ENCODE peak calls at places on chromosomes 2 and 18, in nine cellular contexts. Y is bronchial epithelial cell, L is GM23248, J is sigmoid colon, D is lower lobe of right lung, F is H7, A is small intestine, N is colonic mucosa, V is kidney epithelial cell. C is an unnamed sample. For H3K27me3, the result is how much of the 10 kb centered on the place peaks cover.

GRCh38 chr2:239246723-239247122 is 154.1 kb downstream of the HDAC4 start:
- DNase-seq in Y (peak), V (peak), F (no peak), J (peak), L (no peak), D (no peak), N (peak), A (peak), C (no peak)

GRCh38 chr2:167144179-167144898 is 256.1 kb downstream of the XIRP2 start:
- DNase-seq in F (no peak), D (no peak), V (no peak), L (peak), A (no peak), N (no peak), J (no peak), Y (peak), C (no peak)

GRCh38 chr2:217992061-217992460 is 10.7 kb downstream of the TNS1 start:
- DNase-seq in F (no peak), D (no peak), V (no peak), Y (no peak), J (no peak), N (no peak), L (no peak), A (no peak), C (peak)

GRCh38 chr2:26298638-26299393 is 47.1 kb upstream of the SELENOI start:
- DNase-seq in Y (peak), J (peak), V (no peak), N (peak), A (peak), L (peak), D (peak), F (peak), C (peak)

GRCh38 chr2:11477994-11478393 is 12.0 kb upstream of the E2F6 start:
- DNase-seq in J (peak), Y (peak), N (peak), D (peak), F (peak), L (peak), V (peak), A (peak), C (peak)

GRCh38 chr2:7052404-7052803 is 135.2 kb downstream of the RNF144A start:
- DNase-seq in J (no peak), Y (no peak), N (no peak), A (no peak), F (no peak), V (no peak), L (no peak), D (no peak), C (no peak)

GRCh38 chr18:48942554-48943261 is 8.1 kb downstream of the SMAD7 start:
- DNase-seq in Y (peak), L (peak), D (no peak), F (peak), N (no peak), A (peak), V (peak), J (no peak), C (no peak)

GRCh38 chr18:49459404-49460171 is 857 bp downstream of the DYM start:
- DNase-seq in A (peak), D (no peak), J (no peak), Y (peak), N (no peak), L (peak), V (no peak), F (peak), C (peak)

GRCh38 chr2:97716695-97717617 is 3.6 kb downstream of the ZAP70 start:
- DNase-seq in F (peak), D (no peak), J (peak), L (no peak), N (no peak), Y (no peak), A (no peak), V (no peak), C (peak)

GRCh38 chr2:94873362-94874276 is 2.4 kb downstream of the TEKT4 start:
- DNase-seq in A (no peak), D (peak), Y (no peak), L (no peak), F (no peak), J (no peak), V (no peak), N (no peak), C (peak)

GRCh38 chr2:202721621-202722020 is 86.9 kb downstream of the FAM117B start:
- DNase-seq in L (peak), D (no peak), V (peak), J (no peak), F (no peak), N (no peak), Y (peak), A (no peak), C (no peak)

GRCh38 chr2:30113617-30114293 is 33.1 kb upstream of the YPEL5 start:
- DNase-seq in J (no peak), D (no peak), L (peak), N (no peak), F (no peak), V (peak), Y (peak), A (peak), C (no peak)

GRCh38 chr2:143176606-143177005 is 47.4 kb downstream of the ARHGAP15 start:
- DNase-seq in F (no peak), J (no peak), Y (no peak), L (no peak), A (peak), N (no peak), V (no peak), D (no peak), C (no peak)

GRCh38 chr2:99079226-99079625 is 62.3 kb upstream of the C2orf15 start:
- DNase-seq in A (no peak), F (no peak), D (no peak), V (no peak), N (no peak), J (no peak), Y (peak), L (no peak), C (no peak)

GRCh38 chr2:177842243-177842642 is 230.3 kb downstream of the PDE11A start:
- DNase-seq in D (no peak), V (no peak), F (no peak), Y (no peak), L (no peak), J (no peak), A (peak), N (peak), C (no peak)

GRCh38 chr2:26840937-26841610 is 6.9 kb upstream of the DPYSL5 start:
- DNase-seq in Y (peak), A (no peak), J (no peak), V (no peak), F (no peak), L (no peak), D (no peak), N (no peak), C (no peak)

GRCh38 chr2:200247494-200247893 is 59.0 kb upstream of the SPATS2L start:
- DNase-seq in Y (no peak), V (no peak), L (peak), D (no peak), A (no peak), N (no peak), F (no peak), J (no peak), C (no peak)

GRCh38 chr2:108297436-108298141 is 8.9 kb downstream of the SULT1C2 start:
- DNase-seq in L (peak), N (no peak), D (no peak), J (no peak), F (no peak), Y (peak), V (peak), A (no peak), C (no peak)

GRCh38 chr2:172833898-172834297 is 98.3 kb downstream of the RAPGEF4 start:
- DNase-seq in N (no peak), Y (no peak), F (no peak), A (no peak), L (no peak), D (no peak), V (no peak), J (no peak), C (no peak)

GRCh38 chr2:77521931-77522470 is at the start of gene LRRTM4:
- DNase-seq in F (no peak), L (no peak), J (no peak), N (no peak), V (no peak), D (no peak), A (no peak), Y (no peak), C (no peak)

GRCh38 chr2:130744287-130745117 is 10.8 kb upstream of the AMER3 start:
- DNase-seq in N (peak), V (no peak), D (no peak), J (no peak), Y (no peak), F (peak), L (no peak), A (peak), C (no peak)

GRCh38 chr2:38076710-38077430 is 919 bp upstream of the CYP1B1 start:
- DNase-seq in V (no peak), D (peak), L (peak), J (peak), N (peak), F (peak), Y (peak), A (peak), C (peak)

GRCh38 chr2:172806426-172807008 is 70.9 kb downstream of the RAPGEF4 start:
- DNase-seq in V (no peak), A (peak), L (peak), J (no peak), N (no peak), F (peak), Y (peak), D (no peak), C (no peak)

GRCh38 chr2:188787002-188787660 is 187.0 kb upstream of the COL3A1 start:
- DNase-seq in L (peak), F (no peak), A (no peak), D (no peak), V (no peak), J (no peak), Y (peak), N (no peak), C (no peak)

GRCh38 chr18:47261902-47262301 is 10.4 kb upstream of the SKOR2 start:
- DNase-seq in V (no peak), A (no peak), F (peak), Y (no peak), N (no peak), J (no peak), L (no peak), D (no peak), C (no peak)

GRCh38 chr2:96251721-96252292 is 14.0 kb downstream of the TMEM127 start:
- DNase-seq in N (no peak), F (peak), D (no peak), A (no peak), L (peak), V (peak), Y (no peak), J (peak), C (peak)

GRCh38 chr2:17648571-17648970 is 105.0 kb downstream of the SMC6 start:
- DNase-seq in D (no peak), N (peak), J (no peak), A (no peak), Y (no peak), L (no peak), V (no peak), F (no peak), C (no peak)

GRCh38 chr2:203535078-203535783 is at the start of gene RAPH1:
- DNase-seq in J (peak), Y (peak), F (peak), D (peak), V (peak), N (peak), L (peak), A (peak), C (peak)

GRCh38 chr2:74414475-74414874 is 6.9 kb downstream of the C2orf81 start:
- DNase-seq in N (no peak), D (no peak), Y (no peak), L (no peak), F (no peak), J (no peak), A (no peak), V (no peak), C (no peak)

GRCh38 chr18:13520306-13520705 is 206.1 kb downstream of the FAM210A start:
- DNase-seq in N (no peak), J (peak), D (no peak), F (no peak), Y (no peak), V (no peak), A (no peak), L (no peak), C (peak)

GRCh38 chr18:14944838-14945237 is 196.9 kb downstream of the ANKRD30B start:
- DNase-seq in N (no peak), F (no peak), J (no peak), V (no peak), D (no peak), L (no peak), A (no peak), Y (no peak), C (no peak)

GRCh38 chr18:45920367-45920766 is 46.8 kb downstream of the EPG5 start:
- DNase-seq in L (peak), J (peak), V (no peak), N (peak), F (no peak), A (peak), D (peak), Y (peak), C (peak)

GRCh38 chr2:58569460-58570185 is 328.5 kb upstream of the FANCL start:
- DNase-seq in V (no peak), J (no peak), N (no peak), D (no peak), F (no peak), Y (peak), L (peak), A (no peak), C (no peak)

GRCh38 chr2:177265386-177265690 is 811 bp upstream of the NFE2L2 start:
- DNase-seq in Y (peak), J (no peak), N (peak), D (no peak), F (no peak), A (no peak), V (no peak), L (peak), C (no peak)

GRCh38 chr18:6352275-6352674 is 62.4 kb downstream of the L3MBTL4 start:
- DNase-seq in F (no peak), J (no peak), L (no peak), D (no peak), N (no peak), A (no peak), V (no peak), Y (no peak), C (no peak)

DNA sequence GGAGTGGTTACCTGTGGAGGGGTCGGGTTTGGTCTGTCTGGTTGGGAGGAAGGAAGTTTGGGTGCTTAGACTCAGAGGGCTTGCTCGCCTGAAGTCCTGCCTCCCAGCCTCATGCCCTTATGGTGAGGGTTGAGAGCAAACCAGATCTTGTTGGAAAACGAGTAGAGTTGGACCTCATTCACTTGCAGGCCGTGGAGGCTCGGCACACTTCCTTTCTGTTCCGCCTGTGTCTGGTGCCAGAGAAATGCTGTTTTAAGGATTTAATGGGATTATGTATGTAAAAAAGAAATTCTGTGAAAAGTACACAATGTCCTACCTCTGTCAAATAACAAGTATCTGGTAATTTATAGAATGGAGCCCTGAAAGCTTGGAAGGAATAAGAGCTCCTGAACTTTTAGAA is 29.6 kb downstream of the GATA6 start:
- DNase-seq in D (no peak), J (no peak), F (no peak), V (no peak), L (no peak), N (no peak), A (no peak), Y (no peak), C (no peak)
- H3K27me3 ChIP-seq in D (under half), J (under half), F (under half), V (under half), L (under half), N (under half), A (under half), Y (under half), C (under half)

DNA sequence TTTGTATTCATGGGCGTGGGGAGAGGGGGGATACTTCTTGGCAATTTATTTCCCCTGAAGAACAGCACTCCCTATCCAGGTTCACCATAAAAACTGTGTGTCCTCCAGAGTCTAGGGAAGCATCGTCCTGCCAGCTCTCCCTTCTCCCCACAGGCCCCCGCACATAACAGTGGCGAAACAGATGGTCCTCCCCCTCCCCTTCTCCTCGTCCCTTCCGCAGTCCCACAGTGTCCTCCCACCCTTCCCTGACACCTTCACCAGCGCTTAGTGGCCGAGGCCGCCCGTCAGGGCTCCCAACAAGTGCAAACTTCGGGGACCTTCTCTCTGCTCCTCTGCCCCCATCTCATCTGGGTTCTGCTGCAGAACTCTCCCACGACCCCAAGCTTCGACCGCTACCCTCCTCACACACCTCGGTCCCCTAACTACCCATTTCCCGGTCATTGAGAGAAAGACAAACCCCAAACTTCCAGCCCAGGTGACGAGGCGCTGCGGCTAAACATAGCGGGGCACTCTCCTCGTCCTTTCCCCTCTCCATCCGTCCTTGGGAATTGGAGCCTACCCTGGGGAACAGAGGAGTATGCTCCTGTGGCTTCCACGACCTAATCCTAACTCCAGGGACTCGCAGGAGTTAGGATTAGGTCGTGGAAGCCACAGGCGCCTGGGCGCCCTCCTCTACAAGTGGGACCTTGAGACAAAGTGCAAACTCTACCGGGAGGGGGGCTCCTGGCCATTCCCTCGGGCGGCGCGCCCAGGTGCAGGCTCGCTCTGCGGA is 971 bp downstream of the ZNF385B start:
- DNase-seq in L (peak), D (no peak), V (no peak), Y (no peak), J (peak), N (no peak), A (no peak), F (peak), C (no peak)
- H3K27me3 ChIP-seq in L (half or more), D (under half), V (under half), Y (under half), J (under half), N (under half), A (under half), F (under half), C (under half)

GRCh38 chr2:119197125-119197403 is 26.6 kb upstream of the STEAP3 start:
- DNase-seq in J (no peak), Y (no peak), A (no peak), N (no peak), V (no peak), F (no peak), D (no peak), L (no peak), C (no peak)
- H3K27me3 ChIP-seq in J (under half), Y (under half), A (under half), N (under half), V (under half), F (under half), D (under half), L (under half), C (under half)

DNA sequence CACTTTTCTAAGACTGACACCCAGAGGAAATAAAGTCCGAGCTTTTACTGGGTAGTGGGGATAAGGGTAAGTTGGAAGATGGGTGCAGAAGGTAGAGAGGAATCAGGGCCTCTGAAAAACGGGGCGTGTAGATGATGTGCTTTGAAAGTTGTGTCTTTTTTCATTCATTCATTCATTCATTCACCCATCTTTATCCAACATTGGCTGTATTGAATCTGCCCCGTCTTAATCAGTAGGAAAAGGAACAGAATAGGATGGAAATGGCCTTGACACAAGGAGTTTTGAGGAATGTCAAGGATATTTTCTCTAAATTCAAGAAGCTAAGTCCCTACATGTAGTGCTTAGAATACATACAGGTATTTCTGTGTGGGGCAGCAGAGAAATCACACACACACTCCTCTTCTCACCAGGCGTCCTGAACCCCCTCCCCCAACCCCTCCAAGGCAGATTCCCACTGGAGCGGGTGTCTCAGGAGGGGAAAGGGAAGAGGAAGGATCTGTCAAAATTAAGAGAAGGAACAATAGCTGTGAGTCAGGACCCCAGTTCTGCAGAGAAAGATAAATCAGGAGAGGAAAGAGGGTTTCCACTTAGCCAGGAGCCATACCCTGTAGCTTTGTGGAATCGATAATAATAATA is 13.9 kb downstream of the DYSF start:
- DNase-seq in Y (no peak), F (no peak), D (no peak), L (no peak), J (no peak), A (no peak), N (no peak), V (no peak), C (no peak)
- H3K27me3 ChIP-seq in Y (under half), F (half or more), D (under half), L (half or more), J (under half), A (under half), N (under half), V (under half), C (under half)

GRCh38 chr2:60351802-60352201 is 201.7 kb downstream of the BCL11A start:
- DNase-seq in V (no peak), J (no peak), Y (no peak), F (no peak), N (no peak), L (no peak), D (no peak), A (no peak), C (no peak)

GRCh38 chr2:60353406-60353800 is 200.1 kb downstream of the BCL11A start:
- DNase-seq in L (no peak), A (no peak), F (peak), V (no peak), J (no peak), D (no peak), Y (no peak), N (no peak), C (no peak)

GRCh38 chr2:60353863-60354262 is 199.6 kb downstream of the BCL11A start:
- DNase-seq in N (no peak), D (no peak), L (no peak), F (no peak), A (no peak), V (no peak), J (no peak), Y (no peak), C (no peak)

GRCh38 chr2:60351321-60351720 is 202.1 kb downstream of the BCL11A start:
- DNase-seq in A (no peak), J (no peak), Y (no peak), N (no peak), D (no peak), F (no peak), L (no peak), V (no peak), C (no peak)

DNA sequence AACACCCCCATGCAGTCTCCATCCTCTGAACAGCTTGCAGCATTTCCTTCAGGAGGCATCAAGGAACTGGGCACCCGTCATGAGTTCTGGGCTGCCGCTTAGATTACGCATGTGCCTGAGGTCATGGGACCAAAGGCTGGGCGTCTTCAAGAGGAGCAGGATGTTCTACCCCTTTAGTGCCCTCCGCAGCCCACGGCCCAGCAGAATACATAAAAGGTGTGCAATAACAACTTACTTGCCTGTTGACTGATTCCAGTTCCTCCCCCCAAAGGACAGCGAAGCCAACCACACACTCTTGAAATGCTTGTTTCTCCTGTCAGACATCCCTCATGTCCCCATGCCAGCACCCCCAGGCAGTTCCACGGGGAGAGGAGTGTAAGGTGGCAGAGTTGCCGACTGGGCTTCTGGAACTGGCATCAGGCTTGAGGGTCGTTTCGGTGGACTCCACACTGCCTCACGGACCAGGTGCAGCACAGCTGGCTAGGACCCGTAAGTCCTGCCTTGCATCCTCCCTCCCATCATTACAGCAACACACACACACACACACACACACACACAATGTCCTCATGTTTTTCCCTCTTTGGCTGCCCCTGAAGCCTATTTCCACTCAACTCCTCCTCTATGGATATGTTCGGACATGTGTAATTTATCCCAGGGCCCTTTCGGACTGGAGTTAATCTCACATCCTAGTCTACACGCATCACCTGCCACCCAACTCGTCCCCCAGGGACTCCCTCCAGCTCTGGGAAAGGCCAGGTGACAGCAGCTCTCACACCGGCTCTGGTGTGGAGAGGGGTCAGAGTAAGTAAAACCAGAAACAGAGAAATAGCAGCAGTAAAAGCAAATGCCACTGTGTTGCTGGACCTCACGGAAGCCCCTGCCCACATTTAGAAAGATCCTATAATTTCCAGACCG is 200.7 kb downstream of the BCL11A start:
- DNase-seq in J (no peak), L (no peak), Y (peak), D (no peak), F (no peak), V (no peak), N (no peak), A (no peak), C (no peak)
- H3K27me3 ChIP-seq in J (under half), L (under half), Y (under half), D (under half), F (under half), V (under half), N (under half), A (under half), C (under half)